ENCODE peak calls at places on chromosomes 6 and 20, in seven cellular contexts. E is adrenal gland, K is PC-3, Y is heart left ventricle, L is cardiac fibroblast, D is neural crest cell, Z is RWPE1. R is an unnamed sample.

GRCh38 chr20:35093245-35093884 is 758 bp upstream of the TRPC4AP start:
- DNase-seq in E (no peak), K (peak), Y (no peak), L (peak), D (no peak), Z (peak), R (no peak)

GRCh38 chr20:54061106-54061881 is 9.1 kb downstream of the BCAS1 start:
- DNase-seq in E (no peak), K (no peak), Y (no peak), L (peak), D (no peak), Z (peak), R (no peak)

GRCh38 chr6:158018851-158019361 is 37.2 kb downstream of the SYNJ2 start:
- DNase-seq in E (no peak), K (no peak), Y (no peak), L (peak), D (no peak), Z (no peak), R (no peak)

GRCh38 chr20:13494019-13494418 is 144.7 kb downstream of the TASP1 start:
- DNase-seq in E (no peak), K (peak), Y (no peak), L (peak), D (no peak), Z (no peak), R (no peak)

GRCh38 chr6:126657556-126658129 is 317.7 kb downstream of the CENPW start:
- DNase-seq in E (no peak), K (peak), Y (no peak), L (peak), D (no peak), Z (peak), R (no peak)

GRCh38 chr20:5975778-5976177 is 25.3 kb downstream of the MCM8 start:
- DNase-seq in E (no peak), K (no peak), Y (no peak), L (no peak), D (no peak), Z (no peak), R (no peak)

GRCh38 chr20:1851396-1851795 is 43.8 kb upstream of the SIRPA start:
- DNase-seq in E (no peak), K (no peak), Y (no peak), L (no peak), D (no peak), Z (no peak), R (no peak)

GRCh38 chr6:90202156-90202555 is 94.5 kb downstream of the BACH2 start:
- DNase-seq in E (no peak), K (no peak), Y (no peak), L (no peak), D (no peak), Z (no peak), R (no peak)

GRCh38 chr6:169969372-169970099 is 218.1 kb downstream of the ERMARD start:
- DNase-seq in E (peak), K (no peak), Y (no peak), L (no peak), D (no peak), Z (no peak), R (peak)

GRCh38 chr6:21928715-21929298 is 335.3 kb downstream of the SOX4 start:
- DNase-seq in E (no peak), K (no peak), Y (no peak), L (no peak), D (no peak), Z (no peak), R (no peak)

DNA sequence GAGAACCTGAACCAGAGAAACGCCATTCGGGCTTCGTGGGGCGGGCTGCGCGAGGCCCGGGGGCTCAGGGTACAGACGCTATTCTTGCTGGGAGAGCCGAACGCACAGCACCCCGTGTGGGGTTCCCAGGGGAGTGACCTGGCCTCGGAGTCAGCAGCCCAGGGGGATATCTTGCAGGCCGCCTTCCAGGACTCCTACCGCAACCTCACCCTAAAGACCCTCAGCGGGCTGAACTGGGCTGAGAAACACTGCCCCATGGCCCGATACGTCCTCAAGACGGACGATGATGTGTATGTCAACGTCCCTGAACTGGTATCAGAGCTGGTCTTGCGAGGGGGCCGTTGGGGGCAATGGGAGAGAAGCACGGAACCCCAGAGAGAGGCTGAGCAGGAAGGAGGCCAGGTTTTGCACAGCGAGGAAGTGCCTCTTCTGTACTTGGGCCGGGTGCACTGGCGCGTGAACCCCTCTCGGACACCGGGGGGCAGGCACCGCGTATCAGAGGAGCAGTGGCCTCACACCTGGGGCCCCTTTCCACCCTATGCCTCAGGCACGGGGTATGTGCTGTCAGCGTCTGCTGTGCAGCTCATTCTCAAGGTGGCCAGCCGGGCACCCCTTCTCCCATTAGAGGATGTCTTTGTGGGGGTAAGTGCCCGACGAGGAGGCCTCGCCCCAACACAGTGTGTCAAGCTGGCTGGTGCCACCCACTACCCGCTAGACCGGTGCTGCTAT is 904 bp downstream of the B3GALT4 start:
- DNase-seq in E (no peak), K (no peak), Y (no peak), L (no peak), D (no peak), Z (no peak), R (no peak)
- TF ChIP-seq CTCF in E (no peak), K (peak), Y (no peak), L (no peak), D (no peak), Z (no peak), R (no peak)

DNA sequence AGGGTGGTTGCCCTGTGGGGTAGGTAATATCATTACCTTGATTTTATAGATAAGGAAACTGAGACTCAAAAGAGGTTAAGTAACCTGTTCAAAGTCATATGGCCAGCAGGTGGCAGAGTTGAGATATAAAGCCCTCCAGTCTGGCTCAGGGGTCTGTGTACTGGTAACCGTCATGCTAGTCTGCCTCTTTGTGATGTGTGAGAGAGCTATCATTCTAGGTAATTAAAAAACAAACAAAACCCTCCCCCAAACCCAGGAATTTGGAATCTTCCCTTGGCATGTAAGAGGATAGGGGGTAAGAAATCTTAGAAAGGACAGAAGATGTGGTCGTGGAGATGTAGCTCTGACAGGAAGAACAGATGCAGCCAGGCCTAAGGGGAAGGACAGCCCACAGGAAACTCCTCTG is 206.0 kb downstream of the CDC5L start:
- DNase-seq in E (peak), K (peak), Y (peak), L (peak), D (peak), Z (peak), R (peak)
- TF ChIP-seq CTCF in E (peak), K (peak), Y (peak), L (peak), D (peak), Z (peak), R (peak)

DNA sequence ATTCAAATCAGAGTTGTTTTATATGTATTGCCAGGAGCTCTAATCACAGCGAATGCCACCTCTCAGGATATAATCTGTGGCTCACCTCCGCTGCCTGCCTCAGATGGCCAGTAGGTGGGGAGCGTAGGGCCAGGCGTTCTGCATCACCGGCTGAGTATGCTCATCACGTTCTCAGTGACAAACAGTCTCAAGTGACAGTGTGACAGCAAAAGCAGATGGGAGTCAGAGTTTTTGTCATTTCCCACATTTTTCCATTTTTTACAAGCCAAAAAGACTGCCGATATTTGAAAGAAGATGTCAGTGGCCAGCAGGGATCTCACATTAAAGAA is 208.7 kb downstream of the ALDH8A1 start:
- DNase-seq in E (no peak), K (peak), Y (no peak), L (no peak), D (no peak), Z (no peak), R (no peak)
- TF ChIP-seq CTCF in E (no peak), K (peak), Y (no peak), L (peak), D (peak), Z (no peak), R (no peak)

GRCh38 chr20:10051185-10051584 is 16.4 kb downstream of the ANKEF1 start:
- DNase-seq in E (no peak), K (no peak), Y (no peak), L (no peak), D (no peak), Z (no peak), R (no peak)

GRCh38 chr20:10047427-10047826 is 12.6 kb downstream of the ANKEF1 start:
- DNase-seq in E (no peak), K (peak), Y (no peak), L (peak), D (peak), Z (no peak), R (no peak)
- TF ChIP-seq CTCF in E (no peak), K (peak), Y (no peak), L (peak), D (peak), Z (no peak), R (no peak)

GRCh38 chr6:34414999-34415858 is 10.6 kb downstream of the RPS10 start:
- DNase-seq in E (peak), K (peak), Y (peak), L (peak), D (no peak), Z (peak), R (no peak)
- TF ChIP-seq CTCF in E (peak), K (peak), Y (peak), L (peak), D (peak), Z (peak), R (no peak)

GRCh38 chr20:58692579-58693225 is at the start of gene NPEPL1:
- DNase-seq in E (peak), K (peak), Y (peak), L (peak), D (peak), Z (peak), R (peak)
- TF ChIP-seq CTCF in E (peak), K (no peak), Y (no peak), L (no peak), D (peak), Z (peak), R (no peak)

GRCh38 chr6:53734473-53735299 is 60.1 kb upstream of the LRRC1 start:
- DNase-seq in E (no peak), K (peak), Y (peak), L (peak), D (peak), Z (peak), R (no peak)
- TF ChIP-seq CTCF in E (no peak), K (peak), Y (no peak), L (peak), D (peak), Z (no peak), R (no peak)

GRCh38 chr6:5442946-5443345 is 181.6 kb downstream of the FARS2 start:
- DNase-seq in E (no peak), K (no peak), Y (no peak), L (no peak), D (no peak), Z (no peak), R (no peak)
- TF ChIP-seq CTCF in E (no peak), K (no peak), Y (no peak), L (no peak), D (no peak), Z (no peak), R (no peak)

R was measured in mesothelial cell of epicardium.